ENCODE peak calls at places on chromosomes 1 and 21, in ten cellular contexts. C, F, X, A, S, I, D, V, W and N are unnamed samples.

GRCh38 chr1:215076312-215076711 is 6.2 kb upstream of the KCNK2 start:
- DNase-seq in C (peak; percentile 73), F (peak; percentile 66), X (peak; percentile 89), A (peak; percentile 31), S (no peak), I (peak; percentile 48), D (peak; percentile 68), V (no peak), W (no peak), N (peak; percentile 41)

GRCh38 chr1:152756872-152757271 is 953 bp upstream of the KPRP start:
- DNase-seq in C (no peak), F (no peak), X (no peak), A (no peak), S (no peak), I (no peak), D (peak; percentile 45), V (no peak), W (no peak), N (no peak)

GRCh38 chr1:67847466-67847865 is 14.2 kb upstream of the GNG12 start:
- DNase-seq in C (peak; percentile 67), F (peak; percentile 46), X (peak; percentile 52), A (no peak), S (no peak), I (no peak), D (no peak), V (no peak), W (no peak), N (no peak)

GRCh38 chr1:31659889-31660288 is 15.2 kb upstream of the PEF1 start:
- DNase-seq in C (no peak), F (no peak), X (no peak), A (no peak), S (no peak), I (no peak), D (no peak), V (no peak), W (no peak), N (no peak)

GRCh38 chr1:155005076-155005971 is 2.7 kb downstream of the ZBTB7B start:
- DNase-seq in C (no peak), F (no peak), X (no peak), A (no peak), S (peak; percentile 79), I (peak; percentile 37), D (peak; percentile 63), V (peak; percentile 87), W (peak; percentile 69), N (peak; percentile 56)

GRCh38 chr1:88549536-88549935 is 134.5 kb upstream of the PKN2 start:
- DNase-seq in C (peak; percentile 22), F (peak; percentile 10), X (peak; percentile 11), A (no peak), S (no peak), I (peak; percentile 48), D (peak; percentile 4), V (no peak), W (no peak), N (peak; percentile 5)

GRCh38 chr1:196063307-196063706 is 544.9 kb downstream of the KCNT2 start:
- DNase-seq in C (peak; percentile 16), F (peak; percentile 1), X (peak; percentile 69), A (no peak), S (no peak), I (peak; percentile 72), D (peak; percentile 35), V (no peak), W (no peak), N (peak; percentile 6)

GRCh38 chr1:96253281-96254035 is 468.1 kb upstream of the PTBP2 start:
- DNase-seq in C (peak; percentile 6), F (peak; percentile 8), X (peak; percentile 11), A (no peak), S (no peak), I (peak; percentile 40), D (peak; percentile 72), V (no peak), W (no peak), N (peak; percentile 88)

DNA sequence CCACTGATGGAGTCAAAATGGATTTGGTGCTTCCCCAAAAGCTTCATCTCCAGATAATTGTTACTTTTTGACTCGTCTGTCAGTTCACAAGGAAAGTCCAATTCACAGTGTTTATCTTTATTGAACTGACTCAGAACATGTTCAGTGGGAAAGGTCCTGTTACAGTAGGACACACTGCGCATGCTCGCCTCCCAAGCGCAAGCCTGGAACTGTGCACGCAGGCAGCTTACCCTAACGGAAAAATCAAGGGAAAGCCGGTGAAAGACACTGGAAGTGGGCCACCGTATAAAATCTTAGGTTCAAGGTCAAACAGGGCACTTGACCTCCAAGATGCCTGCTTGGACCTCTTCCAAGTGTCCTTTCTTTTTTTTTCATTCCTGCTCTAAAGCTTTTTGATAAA is 174.6 kb downstream of the USP25 start:
- DNase-seq in C (no peak), F (no peak), X (no peak), A (no peak), S (no peak), I (no peak), D (no peak), V (no peak), W (no peak), N (no peak)
- H3K4me3 ChIP-seq in C (no peak overlapping the region), F (no peak overlapping the region), X (no peak overlapping the region), A (no peak overlapping the region), S (no peak overlapping the region), I (no peak overlapping the region), D (no peak overlapping the region), V (no peak overlapping the region), W (no peak overlapping the region), N (no peak overlapping the region)

GRCh38 chr1:53316742-53317650 is 10.9 kb downstream of the LRP8 start:
- DNase-seq in C (no peak), F (no peak), X (no peak), A (no peak), S (no peak), I (no peak), D (peak; percentile 27), V (no peak), W (no peak), N (no peak)

GRCh38 chr1:53317651-53318539 is 10.0 kb downstream of the LRP8 start:
- DNase-seq in C (no peak), F (no peak), X (no peak), A (no peak), S (no peak), I (no peak), D (no peak), V (no peak), W (no peak), N (no peak)

GRCh38 chr1:53315456-53316048 is 12.3 kb downstream of the LRP8 start:
- DNase-seq in C (no peak), F (no peak), X (no peak), A (no peak), S (no peak), I (no peak), D (no peak), V (no peak), W (no peak), N (no peak)

GRCh38 chr1:53314606-53315005 is 13.3 kb downstream of the LRP8 start:
- DNase-seq in C (no peak), F (no peak), X (no peak), A (no peak), S (no peak), I (no peak), D (no peak), V (no peak), W (no peak), N (no peak)

DNA sequence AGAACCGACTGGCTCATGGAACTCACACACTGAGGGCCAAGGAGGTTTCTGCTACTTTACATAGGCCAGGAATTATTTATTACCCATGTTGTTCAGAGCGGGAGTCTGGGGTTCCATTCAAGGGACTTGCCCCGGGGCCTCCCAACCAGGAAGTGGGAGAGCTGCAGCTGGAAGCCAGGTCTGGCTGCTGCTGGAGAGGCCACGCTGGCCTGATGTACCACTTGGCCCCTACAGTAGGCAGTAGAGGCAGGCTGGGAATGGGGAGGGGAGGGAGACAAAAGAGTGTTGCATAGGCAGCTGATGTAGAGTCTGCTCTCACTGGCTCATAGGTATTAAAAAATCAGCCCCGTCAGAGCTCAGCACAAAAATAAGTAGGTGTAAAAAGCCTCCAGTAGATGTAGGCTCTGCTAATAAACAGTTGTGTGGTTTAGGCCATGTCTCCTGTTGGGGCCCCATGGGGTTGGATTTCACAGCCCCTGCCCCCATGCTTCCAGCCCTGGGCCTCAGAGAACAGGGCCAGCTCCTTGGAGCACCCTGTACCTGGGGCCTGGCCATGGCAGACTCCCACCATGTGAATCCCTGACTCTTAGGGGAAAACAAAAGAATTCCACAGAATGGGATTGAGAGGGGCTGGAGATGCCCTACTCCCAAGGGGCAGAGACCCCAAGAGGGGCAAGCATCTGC is 11.7 kb downstream of the LRP8 start:
- DNase-seq in C (no peak), F (peak; percentile 35), X (peak; percentile 41), A (no peak), S (no peak), I (no peak), D (peak; percentile 45), V (no peak), W (no peak), N (no peak)
- TF ChIP-seq CTCF in C (no peak), F (peak; percentile 18), X (peak; percentile 38), A (no peak), S (no peak), I (peak; percentile 23), D (no peak), V (no peak), W (no peak), N (no peak)

GRCh38 chr1:46134660-46135331 is 2.4 kb upstream of the PIK3R3 start:
- DNase-seq in C (peak; percentile 98), F (peak; percentile 76), X (peak; percentile 81), A (no peak), S (no peak), I (peak; percentile 75), D (peak; percentile 75), V (no peak), W (no peak), N (peak; percentile 56)

GRCh38 chr1:46133946-46134345 is 1.5 kb upstream of the PIK3R3 start:
- DNase-seq in C (no peak), F (no peak), X (no peak), A (no peak), S (no peak), I (no peak), D (no peak), V (no peak), W (no peak), N (no peak)

GRCh38 chr1:46137901-46138300 is 5.5 kb upstream of the PIK3R3 start:
- DNase-seq in C (peak; percentile 47), F (peak; percentile 65), X (peak; percentile 74), A (no peak), S (no peak), I (peak; percentile 72), D (peak; percentile 38), V (no peak), W (no peak), N (peak; percentile 31)

GRCh38 chr1:46133181-46133658 is 791 bp upstream of the PIK3R3 start:
- DNase-seq in C (no peak), F (no peak), X (no peak), A (no peak), S (no peak), I (no peak), D (no peak), V (no peak), W (peak; percentile 78), N (no peak)

DNA sequence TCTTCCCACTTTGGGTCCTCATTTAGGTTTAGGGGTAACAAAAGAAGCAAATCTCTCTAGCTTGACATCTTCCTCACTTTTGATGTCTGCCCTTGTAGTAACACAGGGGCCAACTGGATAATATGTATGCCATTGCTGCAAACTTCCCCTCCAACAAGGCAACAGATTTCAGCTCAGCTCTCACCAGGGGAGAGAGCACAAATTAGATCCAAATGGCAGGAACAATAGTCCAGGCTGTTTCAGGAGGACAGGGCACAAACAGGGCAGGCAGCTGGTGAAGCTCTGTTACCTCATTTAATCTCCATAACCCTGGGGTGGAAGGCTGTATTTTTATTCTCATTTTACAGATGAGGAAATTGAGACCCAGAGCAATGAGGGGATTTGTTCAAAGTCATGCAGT is 4.3 kb upstream of the PIK3R3 start:
- DNase-seq in C (no peak), F (no peak), X (no peak), A (no peak), S (no peak), I (no peak), D (no peak), V (no peak), W (no peak), N (no peak)
- H3K4me3 ChIP-seq in C (no peak overlapping the region), F (no peak overlapping the region), X (no peak overlapping the region), A (no peak overlapping the region), S (no peak overlapping the region), I (no peak overlapping the region), D (no peak overlapping the region), V (no peak overlapping the region), W (no peak overlapping the region), N (no peak overlapping the region)

GRCh38 chr1:103523346-103523745 is 2.2 kb upstream of the RNPC3 start:
- DNase-seq in C (no peak), F (no peak), X (no peak), A (no peak), S (no peak), I (no peak), D (no peak), V (no peak), W (no peak), N (no peak)

GRCh38 chr1:103529746-103530145 is 4.2 kb downstream of the RNPC3 start:
- DNase-seq in C (peak; percentile 73), F (no peak), X (peak; percentile 69), A (no peak), S (peak; percentile 47), I (no peak), D (peak; percentile 4), V (no peak), W (no peak), N (peak; percentile 2)

GRCh38 chr1:103525114-103525606 is 339 bp upstream of the RNPC3 start:
- DNase-seq in C (peak; percentile 60), F (peak; percentile 75), X (peak; percentile 69), A (peak; percentile 7), S (no peak), I (peak; percentile 54), D (peak; percentile 80), V (peak; percentile 65), W (no peak), N (peak; percentile 65)

GRCh38 chr1:103527331-103527730 is 1.8 kb downstream of the RNPC3 start:
- DNase-seq in C (no peak), F (no peak), X (no peak), A (no peak), S (no peak), I (no peak), D (no peak), V (no peak), W (no peak), N (no peak)

GRCh38 chr1:103525607-103526507 is at the start of gene RNPC3:
- DNase-seq in C (peak; percentile 96), F (peak; percentile 91), X (peak; percentile 93), A (peak; percentile 79), S (peak; percentile 98), I (peak; percentile 95), D (peak; percentile 94), V (peak; percentile 85), W (peak; percentile 90), N (peak; percentile 88)
- TF ChIP-seq CTCF in C (no peak), F (no peak), X (peak; percentile 17), A (no peak), S (no peak), I (no peak), D (no peak), V (no peak), W (no peak), N (peak; percentile 10)